ENCODE peak calls at places on chromosomes 7 and 10, in four cellular contexts. P is adrenal gland, D is OCI-LY7, H is tibial artery. U is an unnamed sample.

GRCh38 chr7:141014091-141014490 is 661 bp downstream of the MRPS33 start:
- DNase-seq in D (no peak), H (no peak), P (no peak), U (no peak)

GRCh38 chr10:12483996-12484944 is 134.9 kb downstream of the CAMK1D start:
- DNase-seq in D (no peak), P (no peak), H (no peak), U (no peak)

GRCh38 chr7:102065226-102065625 is 221.4 kb upstream of the SH2B2 start:
- DNase-seq in P (no peak), D (no peak), H (no peak), U (no peak)

GRCh38 chr10:122237326-122237725 is 33.8 kb upstream of the BTBD16 start:
- DNase-seq in D (no peak), P (no peak), H (no peak), U (no peak)

GRCh38 chr7:157807510-157807909 is 470.7 kb downstream of the DNAJB6 start:
- DNase-seq in H (no peak), P (no peak), D (no peak), U (no peak)

GRCh38 chr7:36348256-36348655 is 41.4 kb upstream of the ANLN start:
- DNase-seq in D (no peak), H (no peak), P (no peak), U (no peak)

GRCh38 chr7:45686441-45687184 is 112.4 kb downstream of the ADCY1 start:
- DNase-seq in H (peak), D (no peak), P (no peak), U (no peak)

GRCh38 chr10:74081192-74081803 is 69.3 kb downstream of the AP3M1 start:
- DNase-seq in H (no peak), P (peak), D (peak), U (no peak)

GRCh38 chr7:29798422-29798821 is 7.9 kb upstream of the WIPF3 start:
- DNase-seq in D (no peak), P (no peak), H (no peak), U (no peak)

GRCh38 chr10:43226851-43227845 is 39.7 kb downstream of the RASGEF1A start:
- DNase-seq in H (peak), D (no peak), P (peak), U (no peak)

GRCh38 chr10:129090618-129091366 is 376.2 kb upstream of the MGMT start:
- DNase-seq in H (no peak), D (no peak), P (no peak), U (no peak)

GRCh38 chr10:101566333-101567164 is 21.5 kb downstream of the POLL start:
- DNase-seq in D (peak), P (no peak), H (peak), U (no peak)

GRCh38 chr10:22386396-22386928 is 41.2 kb downstream of the SPAG6 start:
- DNase-seq in P (no peak), D (no peak), H (no peak), U (no peak)

GRCh38 chr7:35255417-35255798 is 1.5 kb upstream of the TBX20 start:
- DNase-seq in H (no peak), D (no peak), P (no peak), U (no peak)

GRCh38 chr10:29788113-29788512 is 153.3 kb upstream of the SVIL start:
- DNase-seq in H (no peak), P (no peak), D (no peak), U (no peak)

GRCh38 chr7:116271161-116271979 is 61.0 kb downstream of the TES start:
- DNase-seq in H (no peak), P (no peak), D (no peak), U (peak)

GRCh38 chr7:85457911-85458310 is 271.1 kb upstream of the SEMA3D start:
- DNase-seq in H (no peak), D (no peak), P (no peak), U (no peak)

GRCh38 chr7:96546426-96546825 is 163.2 kb downstream of the SEM1 start:
- DNase-seq in D (no peak), H (no peak), P (no peak), U (no peak)

GRCh38 chr10:13272164-13272571 is 27.7 kb downstream of the PHYH start:
- DNase-seq in H (peak), D (peak), P (no peak), U (no peak)

GRCh38 chr7:151080091-151080521 is 503 bp downstream of the FASTK start:
- DNase-seq in H (peak), P (no peak), D (no peak), U (no peak)

GRCh38 chr7:43905954-43906326 is 456 bp downstream of the URGCP start:
- DNase-seq in H (no peak), D (no peak), P (peak), U (no peak)

GRCh38 chr7:3955751-3956696 is 655.0 kb downstream of the SDK1 start:
- DNase-seq in P (no peak), H (no peak), D (no peak), U (no peak)

GRCh38 chr10:7354330-7355047 is 56.3 kb downstream of the SFMBT2 start:
- DNase-seq in H (no peak), D (no peak), P (no peak), U (no peak)

GRCh38 chr7:114048386-114049235 is 129.8 kb upstream of the PPP1R3A start:
- DNase-seq in H (no peak), P (no peak), D (peak), U (no peak)

GRCh38 chr7:149723082-149723767 is 50.2 kb downstream of the ZNF467 start:
- DNase-seq in D (no peak), P (no peak), H (no peak), U (no peak)

GRCh38 chr7:112422842-112423496 is 27.3 kb upstream of the IFRD1 start:
- DNase-seq in D (peak), H (peak), P (peak), U (peak)

DNA sequence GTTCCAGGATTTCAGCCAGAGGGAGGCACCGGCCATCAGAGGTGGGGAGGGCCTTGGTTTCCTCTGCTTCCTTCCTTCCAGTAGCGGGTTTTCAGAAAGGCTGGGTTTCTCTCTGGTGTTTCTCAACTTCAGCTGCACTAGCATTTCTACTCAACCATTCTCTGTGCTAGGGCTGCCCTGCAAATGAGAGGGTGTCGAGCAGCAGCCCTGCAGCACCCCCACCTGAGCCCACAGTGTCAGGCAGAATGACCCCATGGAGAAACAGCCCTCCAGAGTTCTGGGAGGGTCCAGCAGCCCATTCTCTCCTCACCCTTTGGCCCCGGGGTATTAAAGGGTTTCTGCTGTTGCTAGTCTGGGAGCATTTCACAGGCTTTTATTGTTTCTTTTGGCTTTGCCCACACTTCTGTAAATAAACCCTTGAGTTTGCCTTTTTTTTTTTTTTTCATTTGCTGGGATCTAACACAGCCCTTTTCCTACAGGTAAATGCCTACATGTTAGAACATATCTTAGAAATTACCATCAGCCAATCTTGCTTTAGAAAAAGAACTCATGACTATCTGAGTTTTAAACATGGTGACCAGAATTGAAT is 151.5 kb upstream of the VIPR2 start:
- DNase-seq in H (no peak), D (no peak), P (no peak), U (no peak)
- H3K4me3 ChIP-seq in H (no peak), D (no peak), P (no peak), U (no peak)

DNA sequence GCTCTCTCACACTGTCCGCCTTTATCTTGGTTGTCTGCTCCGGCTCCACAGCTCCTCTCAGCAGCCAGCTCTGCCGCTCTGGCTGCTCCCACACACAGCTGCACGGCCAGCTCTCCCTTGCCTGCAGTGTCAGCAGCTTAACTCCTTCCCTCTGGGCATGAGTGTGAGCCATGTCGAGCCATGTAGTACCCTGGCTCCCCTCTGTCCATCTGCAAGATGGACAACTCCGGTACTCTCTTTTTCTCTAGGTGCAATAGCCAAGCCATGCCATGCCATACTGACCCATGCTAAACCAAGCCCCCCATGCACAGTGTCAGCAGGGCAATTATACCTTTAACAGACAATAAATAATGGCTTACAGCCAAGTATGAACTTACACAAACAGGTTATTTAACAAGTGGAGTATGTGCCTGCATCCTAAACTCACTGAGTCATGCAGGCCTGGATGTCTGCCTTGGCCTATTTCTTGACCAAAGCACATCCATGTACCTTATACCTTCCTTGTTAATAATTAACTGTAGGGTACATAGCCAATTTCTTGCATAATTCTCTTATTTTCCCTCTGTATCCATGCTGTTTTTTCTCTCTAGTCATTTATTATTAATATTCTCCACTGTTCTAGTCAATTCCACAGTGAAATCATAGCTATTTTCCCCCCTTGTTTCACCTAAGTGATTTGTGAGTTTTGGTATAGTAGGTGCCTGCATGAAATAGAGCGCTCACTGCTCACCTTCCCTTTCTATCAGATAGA is 170.9 kb downstream of the CDK14 start:
- DNase-seq in D (no peak), H (peak), P (no peak), U (no peak)
- TF ChIP-seq CTCF in D (no peak), H (no peak), P (no peak), U (no peak)

DNA sequence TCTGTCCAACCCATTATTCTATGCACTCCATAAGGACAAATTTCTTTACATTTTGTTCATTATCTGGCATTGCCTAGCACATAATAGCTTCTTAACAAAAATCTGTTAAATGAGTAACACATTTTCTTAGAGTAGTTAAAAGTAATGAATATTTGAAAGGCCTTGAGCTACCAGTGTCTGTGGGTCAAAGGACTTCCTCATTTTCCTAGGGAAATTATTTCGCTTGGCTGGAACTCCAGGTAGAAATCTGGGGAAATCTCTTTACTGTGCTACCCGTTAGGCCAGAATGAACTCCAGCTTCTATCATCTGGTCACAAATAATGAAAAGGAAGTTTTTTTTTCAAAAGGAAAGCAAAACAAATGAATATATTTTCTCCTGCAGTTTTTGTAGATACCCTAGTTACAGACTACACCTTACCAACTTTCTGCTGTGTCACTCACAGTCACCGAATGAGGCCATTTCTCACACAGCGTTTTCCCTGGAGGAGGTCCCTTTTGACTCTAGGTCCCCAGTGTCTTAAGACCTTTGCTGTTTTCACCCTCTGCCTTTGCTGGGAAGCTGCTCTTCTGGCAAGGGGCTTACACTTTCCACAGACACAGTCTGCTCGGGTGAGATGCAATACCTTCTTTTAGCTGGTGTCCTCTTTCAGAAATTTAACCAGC is 1.6 kb downstream of the SAMD9L start:
- DNase-seq in H (no peak), D (no peak), P (no peak), U (no peak)
- H3K4me3 ChIP-seq in H (peak), D (peak), P (no peak), U (peak)

DNA sequence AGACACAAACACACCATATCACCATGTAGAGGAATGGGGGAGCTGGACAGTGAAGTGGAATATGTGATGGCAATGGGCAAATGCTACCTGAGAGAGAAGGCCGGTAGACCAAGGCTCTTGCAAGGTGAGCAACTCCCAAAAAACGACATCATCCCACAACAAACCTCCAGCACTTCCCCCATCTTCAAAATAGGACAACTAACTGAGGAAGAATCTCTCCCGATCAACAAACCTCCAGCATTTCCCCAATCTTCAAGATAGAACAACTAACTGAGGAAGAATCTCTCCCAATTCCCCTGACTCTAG is 387.2 kb downstream of the PARD3 start:
- DNase-seq in D (no peak), H (no peak), P (no peak), U (no peak)
- TF ChIP-seq CTCF in D (no peak), H (no peak), P (no peak), U (no peak)

U was measured in AG09309.